ENCODE peak calls at places on chromosomes 11 and 22, in seven cellular contexts. S is GM12878, B is SK-N-SH, F is HCT116, Y is H1, Q is K562, V is HepG2. P is an unnamed sample.

GRCh38 chr11:123653405-123653996 is 923 bp downstream of the SCN3B start:
- DNase-seq in S (no peak), B (no peak), F (no peak), Y (no peak), Q (no peak), V (no peak), P (no peak)

GRCh38 chr11:93736129-93736528 is 5.2 kb downstream of the TAF1D start:
- DNase-seq in S (no peak), B (no peak), F (no peak), Y (no peak), Q (no peak), V (no peak), P (no peak)

GRCh38 chr11:3747704-3748103 is 49.6 kb downstream of the NUP98 start:
- DNase-seq in S (no peak), B (no peak), F (no peak), Y (no peak), Q (no peak), V (no peak), P (no peak)

GRCh38 chr11:45305874-45306623 is 19.9 kb upstream of the SYT13 start:
- DNase-seq in S (no peak), B (no peak), F (no peak), Y (no peak), Q (no peak), V (no peak), P (peak)

GRCh38 chr11:116071241-116071640 is 567.0 kb upstream of the CADM1 start:
- DNase-seq in S (no peak), B (no peak), F (no peak), Y (no peak), Q (no peak), V (no peak), P (no peak)

GRCh38 chr11:68398870-68399865 is 61.4 kb upstream of the PPP6R3 start:
- DNase-seq in S (no peak), B (peak), F (no peak), Y (no peak), Q (no peak), V (no peak), P (no peak)

GRCh38 chr22:19942886-19943664 is 1.5 kb upstream of the TXNRD2 start:
- DNase-seq in S (no peak), B (no peak), F (no peak), Y (no peak), Q (peak), V (peak), P (no peak)

GRCh38 chr22:16975155-16975885 is 32.7 kb downstream of the GAB4 start:
- DNase-seq in S (no peak), B (no peak), F (no peak), Y (no peak), Q (no peak), V (no peak), P (no peak)

GRCh38 chr22:26903030-26903856 is 245.9 kb downstream of the MIAT start:
- DNase-seq in S (no peak), B (no peak), F (no peak), Y (no peak), Q (no peak), V (no peak), P (no peak)

GRCh38 chr11:75267171-75267970 is 26.8 kb downstream of the TPBGL start:
- DNase-seq in S (no peak), B (no peak), F (no peak), Y (no peak), Q (peak), V (no peak), P (no peak)

GRCh38 chr11:130449996-130450419 is 1.6 kb downstream of the ADAMTS15 start:
- DNase-seq in S (no peak), B (peak), F (no peak), Y (peak), Q (no peak), V (no peak), P (peak)

GRCh38 chr11:32290783-32291182 is 144.6 kb downstream of the WT1 start:
- DNase-seq in S (no peak), B (no peak), F (no peak), Y (no peak), Q (no peak), V (peak), P (no peak)

GRCh38 chr22:43241138-43241597 is 54.2 kb upstream of the TTLL12 start:
- DNase-seq in S (no peak), B (no peak), F (no peak), Y (no peak), Q (peak), V (peak), P (no peak)

GRCh38 chr11:15920856-15921629 is 435.3 kb downstream of the SOX6 start:
- DNase-seq in S (no peak), B (no peak), F (no peak), Y (no peak), Q (no peak), V (no peak), P (no peak)

GRCh38 chr11:128343134-128343514 is 244.2 kb downstream of the ETS1 start:
- DNase-seq in S (no peak), B (no peak), F (no peak), Y (no peak), Q (no peak), V (no peak), P (no peak)

GRCh38 chr22:23522642-23523251 is 57.3 kb downstream of the IGLL1 start:
- DNase-seq in S (no peak), B (peak), F (no peak), Y (no peak), Q (no peak), V (peak), P (no peak)

GRCh38 chr11:69076129-69076791 is 27.5 kb downstream of the TPCN2 start:
- DNase-seq in S (no peak), B (no peak), F (no peak), Y (no peak), Q (no peak), V (no peak), P (no peak)

GRCh38 chr11:8715501-8715900 is 32.9 kb downstream of the RPL27A start:
- DNase-seq in S (no peak), B (no peak), F (no peak), Y (no peak), Q (no peak), V (no peak), P (no peak)

GRCh38 chr11:125155767-125156166 is 8.8 kb upstream of the PKNOX2 start:
- DNase-seq in S (no peak), B (no peak), F (no peak), Y (no peak), Q (no peak), V (no peak), P (no peak)

GRCh38 chr11:75326439-75326810 is 25.0 kb downstream of the ARRB1 start:
- DNase-seq in S (no peak), B (no peak), F (no peak), Y (no peak), Q (no peak), V (no peak), P (no peak)

GRCh38 chr11:128398517-128399152 is 188.7 kb downstream of the ETS1 start:
- DNase-seq in S (no peak), B (no peak), F (no peak), Y (no peak), Q (no peak), V (no peak), P (no peak)

GRCh38 chr22:49824185-49824925 is 3.3 kb downstream of the BRD1 start:
- DNase-seq in S (no peak), B (no peak), F (no peak), Y (no peak), Q (no peak), V (no peak), P (no peak)

GRCh38 chr22:43451651-43452050 is 39.8 kb downstream of the MPPED1 start:
- DNase-seq in S (no peak), B (no peak), F (no peak), Y (no peak), Q (no peak), V (no peak), P (no peak)

GRCh38 chr11:69423181-69423580 is 58.3 kb upstream of the LINC01488 start:
- DNase-seq in S (no peak), B (no peak), F (no peak), Y (no peak), Q (no peak), V (no peak), P (no peak)

GRCh38 chr11:61897387-61898246 is 6.3 kb upstream of the FADS3 start:
- DNase-seq in S (no peak), B (peak), F (no peak), Y (peak), Q (peak), V (peak), P (peak)

GRCh38 chr11:96287796-96288439 is 55.1 kb downstream of the MAML2 start:
- DNase-seq in S (no peak), B (no peak), F (no peak), Y (no peak), Q (no peak), V (no peak), P (no peak)

GRCh38 chr11:870418-870817 is 27.8 kb downstream of the TSPAN4 start:
- DNase-seq in S (no peak), B (no peak), F (no peak), Y (no peak), Q (no peak), V (no peak), P (no peak)

GRCh38 chr22:31290494-31291402 is 1.5 kb downstream of the PIK3IP1 start:
- DNase-seq in S (peak), B (peak), F (peak), Y (peak), Q (peak), V (peak), P (peak)

GRCh38 chr11:101010899-101011298 is 118.7 kb downstream of the PGR start:
- DNase-seq in S (no peak), B (no peak), F (no peak), Y (peak), Q (no peak), V (no peak), P (no peak)

GRCh38 chr22:26580240-26580962 is 9.5 kb downstream of the TPST2 start:
- DNase-seq in S (no peak), B (no peak), F (no peak), Y (no peak), Q (no peak), V (no peak), P (no peak)

GRCh38 chr11:83543918-83544491 is 257.8 kb upstream of the CCDC90B start:
- DNase-seq in S (no peak), B (no peak), F (no peak), Y (no peak), Q (no peak), V (no peak), P (no peak)

GRCh38 chr11:120215634-120216033 is 4.8 kb downstream of the OAF start:
- DNase-seq in S (no peak), B (no peak), F (no peak), Y (no peak), Q (no peak), V (no peak), P (no peak)

GRCh38 chr22:47446331-47446730 is 683.9 kb downstream of the TBC1D22A start:
- DNase-seq in S (no peak), B (no peak), F (no peak), Y (no peak), Q (no peak), V (no peak), P (no peak)

GRCh38 chr11:65446446-65447277 is 24.1 kb downstream of the NEAT1 start:
- DNase-seq in S (no peak), B (no peak), F (no peak), Y (no peak), Q (no peak), V (no peak), P (no peak)

GRCh38 chr11:86041975-86042378 is 26.9 kb downstream of the PICALM start:
- DNase-seq in S (peak), B (peak), F (peak), Y (peak), Q (peak), V (peak), P (peak)

GRCh38 chr11:56849852-56850251 is 101.4 kb upstream of the OR9G4 start:
- DNase-seq in S (no peak), B (no peak), F (no peak), Y (no peak), Q (no peak), V (no peak), P (no peak)

GRCh38 chr22:33467067-33467466 is 408.9 kb upstream of the SYN3 start:
- DNase-seq in S (no peak), B (no peak), F (no peak), Y (no peak), Q (no peak), V (no peak), P (no peak)

GRCh38 chr11:64139045-64139444 is 26.9 kb downstream of the MACROD1 start:
- DNase-seq in S (no peak), B (peak), F (no peak), Y (no peak), Q (no peak), V (no peak), P (no peak)

GRCh38 chr22:46308283-46308988 is 11.8 kb downstream of the GTSE1 start:
- DNase-seq in S (no peak), B (no peak), F (no peak), Y (no peak), Q (no peak), V (no peak), P (no peak)

GRCh38 chr11:118929496-118930151 is 3.9 kb upstream of the BCL9L start:
- DNase-seq in S (no peak), B (peak), F (peak), Y (no peak), Q (peak), V (peak), P (peak)
- TF ChIP-seq JUND in S (no peak), B (no peak), F (no peak), Y (no peak), Q (no peak), V (no peak), P (no peak)

DNA sequence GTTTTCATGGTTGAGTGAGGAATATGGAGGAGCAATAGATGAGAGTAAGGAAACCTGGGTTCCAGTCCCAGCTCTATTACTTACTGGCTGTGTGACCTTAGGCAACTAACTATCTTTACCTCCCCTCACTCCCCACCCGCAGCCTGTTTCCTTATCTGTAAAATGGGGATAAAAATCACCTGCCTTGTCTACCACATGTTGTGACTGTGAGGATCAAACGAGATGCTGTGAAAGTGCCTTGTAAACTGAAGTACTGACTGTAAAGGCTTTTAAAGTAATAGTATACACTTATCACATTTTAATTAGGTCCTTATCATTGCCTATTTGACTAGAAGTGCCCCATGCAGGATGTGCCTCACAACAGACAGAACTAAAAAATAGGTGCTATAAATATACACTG is 18.9 kb upstream of the PPP2R1B start:
- DNase-seq in S (no peak), B (no peak), F (no peak), Y (no peak), Q (no peak), V (no peak), P (no peak)
- TF ChIP-seq JUND in S (no peak), B (no peak), F (no peak), Y (no peak), Q (no peak), V (no peak), P (no peak)

DNA sequence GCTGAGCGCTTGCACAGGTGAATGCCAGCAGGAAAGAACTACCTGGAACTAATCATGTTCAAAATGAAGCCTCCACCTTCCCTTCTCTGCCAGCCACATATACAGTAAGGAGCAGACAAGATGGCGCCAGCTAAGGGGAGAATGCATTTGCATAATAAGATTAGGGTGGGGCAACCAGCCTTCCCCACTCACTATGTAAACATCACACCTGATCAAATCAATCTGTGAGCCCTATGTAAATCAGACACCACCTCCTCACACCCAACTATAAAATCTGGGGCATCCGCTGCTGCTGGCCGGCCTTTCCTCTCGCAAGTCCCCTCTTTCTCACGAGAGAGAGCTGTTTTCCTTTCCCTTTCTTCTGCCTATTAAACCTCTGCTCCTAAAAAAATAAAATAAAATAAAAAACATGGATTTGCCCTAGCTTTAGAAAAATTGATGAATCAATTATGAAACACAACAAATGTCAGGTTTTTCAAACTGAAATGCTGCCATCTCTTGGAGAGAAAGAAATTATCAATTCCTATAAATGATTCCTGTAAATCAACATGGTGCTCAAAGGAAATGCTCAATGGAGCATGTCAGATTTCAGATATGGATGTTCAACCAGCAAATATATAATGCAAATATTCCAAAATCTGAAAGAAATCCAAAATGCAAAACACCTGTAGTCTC is 108.9 kb downstream of the SGSM3 start:
- DNase-seq in S (no peak), B (no peak), F (no peak), Y (no peak), Q (no peak), V (no peak), P (no peak)
- TF ChIP-seq JUND in S (no peak), B (no peak), F (no peak), Y (no peak), Q (no peak), V (no peak), P (no peak)

GRCh38 chr11:7576671-7577225 is 62.9 kb downstream of the PPFIBP2 start:
- DNase-seq in S (no peak), B (peak), F (no peak), Y (no peak), Q (no peak), V (no peak), P (no peak)
- TF ChIP-seq JUND in S (no peak), B (no peak), F (no peak), Y (no peak), Q (no peak), V (no peak), P (no peak)

DNA sequence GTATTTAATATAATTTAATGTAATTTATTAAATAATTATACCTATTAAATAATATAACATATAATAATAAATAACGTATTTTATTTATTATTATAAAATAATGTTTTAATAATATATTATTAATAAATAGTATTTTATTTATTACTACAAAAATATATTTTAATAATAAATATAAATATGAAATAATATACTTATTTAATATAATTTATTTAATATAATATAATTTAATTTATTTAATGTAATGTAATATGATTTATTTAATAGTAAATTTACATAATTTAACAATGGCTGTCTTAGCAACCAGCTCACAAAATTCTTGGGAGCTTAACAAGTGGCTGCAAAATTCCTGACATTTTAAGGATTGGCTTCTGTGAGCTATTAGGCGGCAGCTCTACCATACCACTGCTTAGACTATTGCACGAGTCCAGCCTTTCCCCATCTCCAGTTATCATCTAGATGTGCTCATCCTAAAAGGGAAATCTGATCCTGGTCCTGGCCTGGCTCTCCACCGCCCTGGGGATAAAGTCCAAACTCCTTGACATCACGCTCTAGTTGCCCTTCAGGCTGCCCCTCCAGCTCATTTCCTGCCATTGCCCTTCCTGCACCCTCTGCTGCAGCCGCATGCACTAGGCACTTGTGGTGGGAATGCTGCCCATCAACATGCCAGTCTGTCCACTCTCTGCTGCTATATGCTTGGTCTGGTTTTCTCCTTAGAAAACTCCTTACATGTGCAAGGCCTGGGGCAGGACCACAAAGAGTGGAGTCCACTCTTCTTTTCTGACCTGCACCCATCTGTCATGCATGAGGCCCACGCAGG is 9.8 kb downstream of the MMP20 start:
- DNase-seq in S (no peak), B (no peak), F (no peak), Y (no peak), Q (no peak), V (peak), P (peak)
- TF ChIP-seq JUND in S (no peak), B (no peak), F (no peak), Y (no peak), Q (no peak), V (peak), P (no peak)

GRCh38 chr11:73313652-73314051 is 5.6 kb downstream of the ARHGEF17 start:
- DNase-seq in S (no peak), B (no peak), F (no peak), Y (no peak), Q (no peak), V (no peak), P (no peak)
- TF ChIP-seq JUND in S (no peak), B (no peak), F (no peak), Y (no peak), Q (no peak), V (no peak), P (no peak)

P was measured in T47D.